ENCODE peak calls at places on chromosome 17, in ten cellular contexts. Q, V, N, G, H, O, K, Y, Z and P are unnamed samples.

GRCh38 chr17:55421179-55421934 is at the start of gene MMD:
- DNase-seq in K (peak), Q (no peak), H (no peak), N (peak), O (peak), Y (no peak), V (no peak), G (no peak), Z (peak), P (no peak)

GRCh38 chr17:8685396-8685795 is 54.9 kb upstream of the MYH10 start:
- DNase-seq in V (peak), Z (no peak), Y (no peak), Q (no peak), O (no peak), H (no peak), K (no peak), N (no peak), G (no peak), P (no peak)

GRCh38 chr17:78952706-78953105 is 27.0 kb downstream of the LGALS3BP start:
- DNase-seq in G (no peak), N (no peak), Z (peak), V (no peak), H (no peak), Q (no peak), K (no peak), O (no peak), Y (no peak), P (no peak)

GRCh38 chr17:6323626-6324356 is 111.1 kb downstream of the AIPL1 start:
- DNase-seq in K (no peak), O (no peak), Z (no peak), Q (no peak), V (no peak), H (no peak), N (no peak), G (no peak), Y (no peak), P (no peak)

GRCh38 chr17:61314368-61315078 is 85.1 kb upstream of the TBX2 start:
- DNase-seq in N (peak), Q (no peak), K (peak), H (peak), Y (peak), V (peak), Z (no peak), G (no peak), O (peak), P (peak)

GRCh38 chr17:1752425-1752941 is 9.4 kb upstream of the SERPINF1 start:
- DNase-seq in H (no peak), V (no peak), K (peak), Z (no peak), Y (no peak), Q (no peak), O (peak), G (no peak), N (peak), P (no peak)

GRCh38 chr17:20191066-20191465 is 181.9 kb downstream of the SPECC1 start:
- DNase-seq in Z (no peak), H (no peak), O (no peak), G (no peak), Q (peak), Y (peak), V (peak), N (no peak), K (no peak), P (peak)

GRCh38 chr17:59627269-59627668 is 7.6 kb downstream of the CLTC start:
- DNase-seq in V (no peak), Z (no peak), N (no peak), G (no peak), H (no peak), Q (no peak), K (no peak), Y (no peak), O (no peak), P (peak)

GRCh38 chr17:15657868-15658775 is 26.0 kb downstream of the TRIM16 start:
- DNase-seq in K (no peak), N (no peak), V (peak), Z (no peak), Q (no peak), O (no peak), G (no peak), Y (no peak), H (no peak), P (no peak)

GRCh38 chr17:10857976-10858375 is 20.1 kb upstream of the PIRT start:
- DNase-seq in G (no peak), Q (no peak), V (no peak), N (no peak), Z (no peak), Y (no peak), H (no peak), O (no peak), K (no peak), P (no peak)

GRCh38 chr17:41989702-41990419 is 23.3 kb downstream of the CNP start:
- DNase-seq in H (no peak), O (no peak), Y (no peak), V (no peak), N (no peak), Q (no peak), K (no peak), G (no peak), Z (no peak), P (no peak)

GRCh38 chr17:79019631-79020584 is 4.1 kb upstream of the C1QTNF1 start:
- DNase-seq in V (peak), H (peak), G (peak), K (no peak), Y (peak), N (no peak), Q (peak), O (no peak), Z (peak), P (peak)

GRCh38 chr17:81040791-81041337 is 5.9 kb downstream of the BAIAP2 start:
- DNase-seq in H (no peak), Q (no peak), K (no peak), N (no peak), O (no peak), V (peak), Y (no peak), Z (no peak), G (no peak), P (no peak)
- H3K4me3 ChIP-seq in H (no peak), Q (no peak), K (no peak), N (no peak), O (no peak), V (no peak), Y (no peak), Z (no peak), G (no peak), P (no peak)

DNA sequence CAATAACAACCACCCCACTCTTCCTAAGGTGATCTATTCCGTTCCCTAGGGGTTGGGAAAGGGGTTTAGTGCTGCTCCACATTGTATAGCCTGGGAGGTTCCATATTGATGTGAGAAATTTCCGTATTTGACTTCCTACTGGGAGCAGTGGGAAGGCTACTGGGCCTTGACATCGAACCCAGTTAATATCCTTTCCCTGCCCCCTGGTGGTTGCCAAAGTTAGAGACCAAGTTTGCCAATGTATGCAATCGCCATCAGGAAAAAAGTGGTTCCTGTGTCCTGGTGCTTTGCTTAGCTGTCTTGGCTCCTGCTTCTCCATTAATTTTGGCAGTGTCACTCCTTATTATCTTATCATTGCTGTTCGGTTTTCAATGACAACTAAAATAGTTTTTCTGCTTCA is 914.9 kb downstream of the KCNJ2 start:
- DNase-seq in Q (no peak), K (peak), G (no peak), N (peak), V (no peak), H (peak), Z (no peak), O (no peak), Y (peak), P (peak)
- TF ChIP-seq CTCF in Q (peak), K (no peak), G (no peak), N (peak), V (peak), H (peak), Z (peak), O (peak), Y (peak), P (peak)

GRCh38 chr17:50564916-50565315 is 4.4 kb downstream of the CACNA1G start:
- DNase-seq in K (no peak), O (peak), Z (peak), Y (peak), G (peak), H (no peak), V (peak), N (no peak), Q (no peak), P (peak)
- H3K4me3 ChIP-seq in K (no peak), O (peak), Z (no peak), Y (no peak), G (no peak), H (no peak), V (no peak), N (no peak), Q (no peak), P (peak)

GRCh38 chr17:82076785-82077591 is 11.4 kb upstream of the DUS1L start:
- DNase-seq in Y (no peak), K (no peak), O (no peak), Z (no peak), H (no peak), G (no peak), N (no peak), Q (no peak), V (no peak), P (no peak)
- TF ChIP-seq CTCF in Y (no peak), K (no peak), O (no peak), Z (no peak), H (no peak), G (peak), N (no peak), Q (no peak), V (no peak), P (no peak)

GRCh38 chr17:29733151-29733550 is 110.4 kb upstream of the CORO6 start:
- DNase-seq in G (no peak), O (no peak), Q (no peak), K (no peak), Y (peak), Z (no peak), H (no peak), N (no peak), V (no peak), P (peak)
- H3K4me3 ChIP-seq in G (no peak), O (no peak), Q (no peak), K (no peak), Y (no peak), Z (no peak), H (no peak), N (no peak), V (no peak), P (no peak)

GRCh38 chr17:77441130-77441920 is 300.6 kb downstream of the SEC14L1 start:
- DNase-seq in K (no peak), N (no peak), G (no peak), O (no peak), Q (no peak), Z (no peak), V (no peak), H (no peak), Y (peak), P (no peak)
- TF ChIP-seq CTCF in K (no peak), N (no peak), G (no peak), O (no peak), Q (no peak), Z (no peak), V (no peak), H (no peak), Y (no peak), P (no peak)

DNA sequence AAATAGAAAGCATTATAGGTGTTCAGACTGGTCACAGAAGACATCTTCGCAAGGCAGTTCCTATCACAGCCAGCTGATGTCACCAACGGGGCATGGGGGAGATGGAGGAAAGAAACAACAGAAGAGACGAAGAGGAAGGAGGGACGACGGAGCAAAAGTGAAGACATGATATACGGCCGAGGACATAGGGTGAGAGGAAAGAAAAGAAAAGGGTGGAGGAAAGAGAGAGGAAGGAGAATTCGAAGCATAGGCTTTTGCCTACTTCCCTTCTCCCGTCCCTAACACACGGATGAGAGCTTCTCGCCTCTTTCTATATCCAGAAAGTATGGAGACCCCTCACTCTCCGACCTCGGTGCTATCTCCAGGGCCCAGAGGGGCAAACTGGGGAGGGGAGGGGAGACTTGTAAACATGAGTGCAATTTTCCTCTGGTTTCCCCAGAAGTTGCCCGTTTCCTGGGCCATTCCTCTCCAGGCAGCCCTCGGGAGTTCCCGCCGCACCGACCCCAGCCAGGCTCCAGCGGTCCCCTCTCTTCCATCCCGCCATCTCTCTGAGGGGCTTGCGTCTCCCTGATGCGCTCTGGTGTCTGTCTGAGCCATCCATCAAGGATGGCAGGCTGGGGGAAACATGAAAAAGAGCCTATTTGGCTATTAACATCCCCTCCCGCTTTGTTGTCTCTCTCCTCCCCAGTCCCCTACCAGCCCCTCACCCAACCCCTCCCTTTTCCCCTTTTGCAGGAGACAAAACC is 26.0 kb downstream of the COPZ2 start:
- DNase-seq in V (peak), G (no peak), O (peak), Z (no peak), Y (peak), K (no peak), Q (no peak), N (no peak), H (peak), P (peak)
- H3K4me3 ChIP-seq in V (peak), G (no peak), O (peak), Z (peak), Y (peak), K (no peak), Q (peak), N (peak), H (peak), P (peak)

GRCh38 chr17:75650874-75651273 is 16.1 kb downstream of the RECQL5 start:
- DNase-seq in Z (peak), O (no peak), H (no peak), G (no peak), Q (no peak), N (no peak), V (no peak), K (no peak), Y (no peak), P (no peak)

GRCh38 chr17:75658237-75658636 is 8.7 kb downstream of the RECQL5 start:
- DNase-seq in H (no peak), Q (no peak), K (no peak), Z (peak), O (no peak), V (no peak), G (no peak), Y (no peak), N (no peak), P (no peak)

GRCh38 chr17:75652934-75653549 is 13.9 kb downstream of the RECQL5 start:
- DNase-seq in Z (peak), G (no peak), K (no peak), N (no peak), V (peak), H (no peak), O (no peak), Q (no peak), Y (peak), P (no peak)

GRCh38 chr17:75652341-75652740 is 14.6 kb downstream of the RECQL5 start:
- DNase-seq in G (no peak), Q (no peak), N (no peak), V (no peak), H (no peak), Y (no peak), Z (peak), K (no peak), O (no peak), P (no peak)

DNA sequence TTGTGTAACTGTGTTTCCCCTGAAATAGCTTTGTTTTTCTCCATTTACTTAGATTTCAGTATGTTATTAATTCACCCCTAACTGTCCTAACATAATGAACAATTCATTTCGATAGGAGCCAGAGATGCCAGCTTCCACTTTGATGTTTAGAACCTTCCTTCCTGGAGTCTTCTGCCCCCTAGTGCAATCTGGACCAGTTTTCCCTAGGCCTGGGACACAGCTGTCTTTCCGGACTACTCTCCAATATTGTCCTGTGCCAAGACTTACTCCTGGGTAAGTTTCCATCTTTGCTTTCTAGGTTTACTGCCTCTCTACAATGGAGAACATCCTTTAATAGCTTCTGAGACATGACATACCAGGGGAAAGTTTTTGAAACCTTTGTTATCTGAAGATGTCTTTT is 12.8 kb downstream of the RECQL5 start:
- DNase-seq in Z (no peak), Q (no peak), V (no peak), Y (peak), K (no peak), G (no peak), N (no peak), H (no peak), O (no peak), P (no peak)
- TF ChIP-seq CTCF in Z (no peak), Q (peak), V (peak), Y (no peak), K (no peak), G (no peak), N (no peak), H (peak), O (no peak), P (peak)